ENCODE peak calls at places on chromosomes 13 and 19, in six cellular contexts. F is pancreas, N is fibroblast of lung, H is epithelial cell of esophagus, C is Calu3, P is WTC11. G is an unnamed sample.

GRCh38 chr19:38229585-38230073 is 5.6 kb upstream of the DPF1 start:
- DNase-seq in F (peak), N (peak), H (peak), C (peak), P (peak), G (peak)

GRCh38 chr13:30169442-30169841 is 137.9 kb downstream of the KATNAL1 start:
- DNase-seq in F (no peak), N (no peak), H (no peak), C (no peak), P (no peak), G (no peak)

GRCh38 chr19:23817519-23817918 is 58.8 kb upstream of the ZNF681 start:
- DNase-seq in F (no peak), N (peak), H (peak), C (no peak), P (peak), G (peak)

GRCh38 chr13:44470623-44471562 is 97.3 kb downstream of the SERP2 start:
- DNase-seq in F (no peak), N (peak), H (peak), C (no peak), P (no peak), G (no peak)

GRCh38 chr13:50732712-50733111 is 110.8 kb downstream of the DLEU7 start:
- DNase-seq in F (no peak), N (peak), H (peak), C (no peak), P (no peak), G (no peak)

GRCh38 chr19:49333426-49334288 is 1.5 kb upstream of the CD37 start:
- DNase-seq in F (no peak), N (no peak), H (peak), C (no peak), P (no peak), G (no peak)

GRCh38 chr13:27493981-27494380 is 43.6 kb upstream of the MTIF3 start:
- DNase-seq in F (no peak), N (no peak), H (no peak), C (no peak), P (no peak), G (no peak)

GRCh38 chr19:7229735-7230134 is 64.5 kb downstream of the INSR start:
- DNase-seq in F (no peak), N (no peak), H (no peak), C (no peak), P (no peak), G (no peak)

GRCh38 chr13:111325941-111326620 is 5.6 kb downstream of the TEX29 start:
- DNase-seq in F (no peak), N (no peak), H (no peak), C (no peak), P (no peak), G (no peak)

GRCh38 chr19:17615889-17616685 is 60.6 kb downstream of the COLGALT1 start:
- DNase-seq in F (no peak), N (no peak), H (no peak), C (no peak), P (no peak), G (no peak)
- TF ChIP-seq CTCF in F (no peak), N (no peak), H (no peak), C (no peak), P (no peak), G (no peak)

DNA sequence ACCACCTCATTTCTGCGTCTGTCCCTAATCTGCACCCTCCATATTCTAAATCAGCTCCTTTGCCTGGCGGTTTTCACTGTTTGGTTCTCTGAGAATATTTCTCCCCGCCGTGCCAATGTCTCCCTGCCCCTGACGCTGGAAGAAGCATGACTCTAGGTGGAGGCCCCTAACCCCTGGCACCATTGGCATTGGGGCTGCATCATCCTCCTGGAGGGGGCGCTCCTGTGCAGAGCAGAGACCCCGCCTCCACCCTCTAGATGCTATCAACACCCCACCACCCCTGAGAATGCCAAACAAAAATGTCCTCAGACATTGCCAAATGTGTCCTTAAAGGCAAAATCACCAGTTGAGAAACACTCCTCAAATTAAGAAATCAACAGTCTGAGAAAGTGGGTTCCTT is 6.5 kb downstream of the ZSCAN5B start:
- DNase-seq in F (no peak), N (no peak), H (no peak), C (no peak), P (peak), G (no peak)
- TF ChIP-seq CTCF in F (no peak), N (no peak), H (no peak), C (no peak), P (no peak), G (no peak)

DNA sequence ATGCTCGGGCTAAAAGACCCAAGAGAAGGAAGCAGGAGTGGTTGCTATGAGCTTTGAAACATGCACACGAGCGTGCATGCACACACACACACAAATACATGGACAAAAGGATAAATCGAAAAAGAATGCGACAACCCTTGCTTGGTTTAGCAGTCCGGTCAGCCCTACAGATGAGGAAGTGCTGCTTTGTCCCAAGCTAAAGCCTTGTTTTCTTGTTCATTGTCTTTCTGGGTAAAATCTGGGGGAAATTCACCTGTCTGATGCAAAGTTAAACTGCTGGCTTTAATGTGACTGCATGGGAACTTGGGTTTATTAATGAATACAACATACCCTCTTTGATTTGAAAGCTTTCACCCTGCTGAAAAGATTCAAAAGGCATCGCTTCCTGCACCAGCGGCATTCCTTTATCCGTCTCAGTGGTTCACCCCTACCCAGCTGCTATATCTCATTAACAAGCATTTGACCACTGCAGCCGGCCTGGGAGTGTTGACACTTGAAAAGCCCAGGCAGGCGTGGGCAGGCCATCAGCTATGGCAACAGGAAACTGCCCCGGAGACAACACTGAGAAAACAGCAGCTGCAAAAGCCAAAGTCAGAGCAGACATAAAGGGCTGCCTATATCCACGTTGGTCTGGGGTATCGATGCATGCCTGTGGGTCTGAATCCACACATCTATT is 301.7 kb downstream of the NDFIP2 start:
- DNase-seq in F (peak), N (peak), H (peak), C (peak), P (peak), G (no peak)
- TF ChIP-seq CTCF in F (no peak), N (no peak), H (no peak), C (no peak), P (no peak), G (no peak)

GRCh38 chr13:28718538-28719226 is at the start of gene SLC46A3:
- DNase-seq in F (peak), N (peak), H (peak), C (peak), P (peak), G (peak)
- TF ChIP-seq CTCF in F (no peak), N (no peak), H (no peak), C (no peak), P (no peak), G (no peak)

DNA sequence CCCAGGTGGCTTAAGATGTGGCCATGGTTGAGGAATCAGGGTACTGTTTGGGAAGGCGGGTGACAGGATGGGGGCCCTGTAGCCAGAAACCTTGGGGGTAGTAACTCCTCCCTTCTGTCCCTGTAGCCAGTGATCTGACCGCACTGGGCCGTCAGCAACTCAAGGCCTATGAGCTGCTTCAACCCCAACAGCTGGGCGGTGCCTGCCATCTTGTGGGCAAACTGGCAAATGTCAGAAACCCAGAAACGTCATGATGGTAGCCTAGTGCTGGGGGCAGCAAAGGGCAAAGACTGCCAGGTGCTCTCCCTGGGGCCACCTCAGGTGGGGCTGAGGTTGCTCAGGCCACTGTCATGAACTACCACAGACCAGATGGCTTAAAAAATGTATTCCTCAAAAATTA is 3.5 kb downstream of the COPE start:
- DNase-seq in F (no peak), N (peak), H (peak), C (peak), P (peak), G (no peak)
- TF ChIP-seq CTCF in F (no peak), N (peak), H (peak), C (no peak), P (no peak), G (peak)

GRCh38 chr19:10332158-10332964 is 968 bp downstream of the RAVER1 start:
- DNase-seq in F (no peak), N (no peak), H (no peak), C (no peak), P (no peak), G (no peak)

GRCh38 chr19:10333758-10334339 is 520 bp upstream of the RAVER1 start:
- DNase-seq in F (no peak), N (no peak), H (no peak), C (no peak), P (no peak), G (no peak)

GRCh38 chr19:10332965-10333757 is at the start of gene RAVER1:
- DNase-seq in F (peak), N (peak), H (peak), C (peak), P (peak), G (peak)

GRCh38 chr19:10334340-10335148 is 1.2 kb upstream of the RAVER1 start:
- DNase-seq in F (peak), N (peak), H (peak), C (peak), P (peak), G (peak)

GRCh38 chr19:10335149-10336053 is 2.1 kb upstream of the RAVER1 start:
- DNase-seq in F (peak), N (no peak), H (no peak), C (no peak), P (peak), G (no peak)
- TF ChIP-seq CTCF in F (no peak), N (no peak), H (no peak), C (no peak), P (no peak), G (no peak)

DNA sequence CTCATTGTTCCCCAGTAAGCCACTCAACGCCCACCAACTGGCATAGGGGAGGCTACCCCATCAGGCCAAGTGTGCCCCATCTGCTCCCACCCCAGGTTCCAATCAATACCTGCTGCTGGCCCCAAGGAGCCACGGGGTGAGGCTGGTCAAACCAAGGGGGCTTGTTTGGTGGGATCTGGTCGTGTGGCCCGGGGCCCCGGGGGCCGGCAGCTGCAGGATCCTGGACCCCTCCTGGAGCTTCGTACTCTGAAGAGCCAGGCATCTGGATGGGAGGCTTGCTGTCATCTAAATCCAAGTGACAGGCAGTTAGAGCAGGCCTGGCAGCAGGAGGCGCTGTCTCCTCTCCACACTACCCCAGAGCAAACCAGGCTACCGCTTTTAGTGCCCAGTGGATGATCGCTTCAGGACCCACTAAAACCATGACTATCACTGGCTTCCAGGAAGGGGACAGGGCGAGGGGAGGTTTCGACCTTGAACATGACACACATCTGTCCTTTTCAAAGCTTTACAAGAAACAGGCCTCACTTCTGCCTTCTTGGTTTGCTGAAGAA is 14.2 kb downstream of the CHERP start:
- DNase-seq in F (no peak), N (no peak), H (peak), C (no peak), P (peak), G (no peak)
- TF ChIP-seq CTCF in F (peak), N (peak), H (peak), C (peak), P (peak), G (peak)

GRCh38 chr19:41741244-41741554 is 14.1 kb upstream of the CEACAM6 start:
- DNase-seq in F (no peak), N (no peak), H (no peak), C (no peak), P (no peak), G (no peak)

GRCh38 chr19:41748012-41748411 is 7.3 kb upstream of the CEACAM6 start:
- DNase-seq in F (no peak), N (no peak), H (no peak), C (no peak), P (no peak), G (no peak)

GRCh38 chr19:41745761-41746160 is 9.6 kb upstream of the CEACAM6 start:
- DNase-seq in F (no peak), N (no peak), H (no peak), C (no peak), P (no peak), G (no peak)

GRCh38 chr19:41746593-41747227 is 8.6 kb upstream of the CEACAM6 start:
- DNase-seq in F (no peak), N (peak), H (peak), C (peak), P (peak), G (no peak)

GRCh38 chr19:41744850-41745249 is 10.5 kb upstream of the CEACAM6 start:
- DNase-seq in F (no peak), N (no peak), H (no peak), C (no peak), P (no peak), G (no peak)
- TF ChIP-seq CTCF in F (no peak), N (no peak), H (no peak), C (no peak), P (no peak), G (no peak)

G was measured in D721Med.